ENCODE peak calls at places on chromosome 19, in seven cellular contexts. J is M059J; R is tibial artery; C is B cell; F is stimulated activated CD8-positive, alpha-beta memory T cell treated with anti-CD3 and anti-CD28 coated beads, Interleukin-7, amount 100 ng/mL, for 1 hour; G is activated T-helper 2 cell treated with anti-CD3 and anti-CD28 coated beads, Interferon-gamma antibody, Interleukin-2, Interleukin-4, amounts not matched to agents 10 μg/mL and 5 μg/mL and 100 μg/mL, durations not matched to agents 14 hours and 24 hours and 36 hours; B is posterior cingulate gyrus. Q is an unnamed sample.

GRCh38 chr19:18744019-18744418 is 47.1 kb downstream of the COMP start:
- DNase-seq in G (no peak), F (no peak), B (no peak), J (no peak), R (no peak), C (no peak), Q (no peak)

GRCh38 chr19:45924891-45925447 is 10.4 kb upstream of the NANOS2 start:
- DNase-seq in F (no peak), C (no peak), B (no peak), G (no peak), J (no peak), R (no peak), Q (no peak)

GRCh38 chr19:13207237-13208130 is 57.3 kb downstream of the IER2 start:
- DNase-seq in J (no peak), G (no peak), F (no peak), C (peak; percentile 88), B (no peak), R (no peak), Q (no peak)

GRCh38 chr19:12757544-12758274 is 6.1 kb downstream of the BEST2 start:
- DNase-seq in G (peak; percentile 65), F (no peak), B (peak; percentile 58), R (peak; percentile 59), C (peak; percentile 86), J (peak; percentile 58), Q (peak; percentile 19)

GRCh38 chr19:4295972-4296771 is 6.0 kb downstream of the TMIGD2 start:
- DNase-seq in J (no peak), G (no peak), C (no peak), B (peak; percentile 67), F (no peak), R (no peak), Q (peak; percentile 37)

GRCh38 chr19:51808333-51808986 is 13.5 kb downstream of the FPR3 start:
- DNase-seq in R (no peak), C (no peak), F (no peak), G (no peak), J (peak; percentile 69), B (no peak), Q (no peak)

GRCh38 chr19:46489445-46490272 is 6.0 kb downstream of the PNMA8B start:
- DNase-seq in J (peak; percentile 15), G (no peak), F (no peak), B (no peak), R (peak; percentile 76), C (peak; percentile 52), Q (no peak)

GRCh38 chr19:48461982-48462655 is 6.7 kb downstream of the KCNJ14 start:
- DNase-seq in R (no peak), C (peak; percentile 39), B (no peak), J (no peak), F (no peak), G (no peak), Q (no peak)

GRCh38 chr19:3095375-3096191 is 1.4 kb downstream of the GNA11 start:
- DNase-seq in C (peak; percentile 74), R (no peak), F (no peak), J (no peak), G (peak; percentile 22), B (no peak), Q (no peak)

GRCh38 chr19:12774588-12775555 is at the start of gene HOOK2:
- DNase-seq in F (no peak), G (no peak), R (no peak), B (no peak), C (peak; percentile 55), J (no peak), Q (no peak)

GRCh38 chr19:35120492-35120891 is 4.9 kb downstream of the FXYD3 start:
- DNase-seq in J (peak; percentile 52), F (no peak), B (no peak), C (no peak), R (peak; percentile 60), G (no peak), Q (no peak)

GRCh38 chr19:1992759-1993260 is 22.7 kb downstream of the BTBD2 start:
- DNase-seq in J (no peak), G (no peak), B (no peak), C (no peak), R (no peak), F (no peak), Q (no peak)

GRCh38 chr19:10424011-10424637 is 3.8 kb downstream of the PDE4A start:
- DNase-seq in G (peak; percentile 66), F (no peak), B (peak; percentile 80), J (peak; percentile 82), R (peak; percentile 75), C (peak; percentile 66), Q (peak; percentile 52)

GRCh38 chr19:1351324-1351947 is 32.3 kb upstream of the NDUFS7 start:
- DNase-seq in B (no peak), J (no peak), R (no peak), G (no peak), F (no peak), C (no peak), Q (no peak)

GRCh38 chr19:2433854-2434253 is 6.5 kb upstream of the TIMM13 start:
- DNase-seq in J (no peak), C (no peak), G (no peak), B (no peak), R (no peak), F (no peak), Q (no peak)

GRCh38 chr19:42114412-42114811 is 17.8 kb downstream of the POU2F2 start:
- DNase-seq in G (no peak), F (no peak), J (peak; percentile 67), C (peak; percentile 74), B (no peak), R (no peak), Q (no peak)

GRCh38 chr19:15099017-15099582 is 8.1 kb upstream of the SYDE1 start:
- DNase-seq in B (no peak), F (no peak), R (no peak), G (no peak), C (no peak), J (no peak), Q (no peak)

GRCh38 chr19:45901432-45901903 is 945 bp downstream of the MYPOP start:
- DNase-seq in F (no peak), B (no peak), R (peak; percentile 33), G (no peak), J (no peak), C (peak; percentile 77), Q (no peak)

GRCh38 chr19:48498922-48499321 is 12.7 kb downstream of the LMTK3 start:
- DNase-seq in R (no peak), F (no peak), J (no peak), B (no peak), C (peak; percentile 62), G (no peak), Q (no peak)

GRCh38 chr19:49894879-49895565 is 1.7 kb downstream of the IL4I1 start:
- DNase-seq in C (no peak), B (no peak), G (no peak), R (no peak), J (no peak), F (no peak), Q (no peak)

GRCh38 chr19:40147338-40147692 is 43.9 kb upstream of the MAP3K10 start:
- DNase-seq in R (no peak), J (no peak), G (no peak), F (no peak), C (no peak), B (no peak), Q (no peak)

GRCh38 chr19:898663-899062 is 5.4 kb downstream of the RNU6-9 start:
- DNase-seq in C (peak; percentile 74), B (peak; percentile 83), J (peak; percentile 28), R (no peak), F (no peak), G (no peak), Q (no peak)

GRCh38 chr19:5808120-5808816 is 3.4 kb downstream of the NRTN start:
- DNase-seq in R (no peak), G (no peak), J (no peak), F (no peak), B (no peak), C (no peak), Q (no peak)

GRCh38 chr19:1251233-1251502 is 2.8 kb downstream of the MIDN start:
- DNase-seq in F (no peak), G (no peak), C (no peak), J (peak; percentile 79), B (peak; percentile 67), R (peak; percentile 84), Q (peak; percentile 74)

GRCh38 chr19:17326595-17326966 is 8.1 kb downstream of the ANO8 start:
- DNase-seq in J (no peak), R (no peak), F (no peak), G (no peak), C (no peak), B (no peak), Q (no peak)

GRCh38 chr19:36638862-36639510 is 27.7 kb downstream of the ZNF461 start:
- DNase-seq in R (no peak), B (no peak), C (no peak), J (peak; percentile 5), G (no peak), F (no peak), Q (no peak)

GRCh38 chr19:38376576-38376975 is 2.2 kb downstream of the PSMD8 start:
- DNase-seq in G (no peak), F (no peak), R (no peak), B (no peak), C (no peak), J (no peak), Q (no peak)

GRCh38 chr19:3942790-3943409 is 10.0 kb downstream of the NMRK2 start:
- DNase-seq in B (no peak), F (no peak), C (no peak), J (peak; percentile 30), G (no peak), R (no peak), Q (no peak)

GRCh38 chr19:14775855-14776254 is 2.5 kb downstream of the ADGRE2 start:
- DNase-seq in R (no peak), G (no peak), F (no peak), J (no peak), B (no peak), C (no peak), Q (peak; percentile 12)